ENCODE peak calls at places on chromosomes 3 and 15, in seven cellular contexts. X, L, B, N, Z, G and U are unnamed samples.

GRCh38 chr15:62649793-62650420 is 392.6 kb upstream of the TPM1 start:
- DNase-seq in B (peak; percentile 58), Z (no peak), X (no peak), N (no peak), L (no peak), G (peak; percentile 49), U (no peak)

GRCh38 chr3:18216996-18217395 is 208.1 kb downstream of the SATB1 start:
- DNase-seq in X (no peak), B (no peak), G (no peak), L (no peak), N (no peak), Z (no peak), U (no peak)

GRCh38 chr15:80010131-80010673 is 39.2 kb upstream of the BCL2A1 start:
- DNase-seq in G (no peak), B (no peak), N (no peak), X (no peak), Z (no peak), L (peak; percentile 33), U (no peak)

GRCh38 chr3:164194842-164195241 is 883.5 kb downstream of the SI start:
- DNase-seq in G (no peak), L (no peak), Z (no peak), B (no peak), N (no peak), X (no peak), U (no peak)

GRCh38 chr15:51917493-51917892 is 54.1 kb downstream of the LEO1 start:
- DNase-seq in N (no peak), X (no peak), Z (no peak), L (peak; percentile 89), B (peak; percentile 30), G (no peak), U (no peak)

GRCh38 chr3:60431599-60431958 is 819.7 kb downstream of the FHIT start:
- DNase-seq in X (no peak), G (no peak), L (peak; percentile 1), B (peak; percentile 48), Z (no peak), N (no peak), U (no peak)

GRCh38 chr3:43970920-43971319 is 270.8 kb upstream of the TOPAZ1 start:
- DNase-seq in Z (no peak), G (no peak), N (no peak), L (no peak), B (no peak), X (no peak), U (no peak)

GRCh38 chr3:14473411-14473891 is 66.7 kb downstream of the GRIP2 start:
- DNase-seq in N (no peak), G (no peak), Z (no peak), B (no peak), X (peak; percentile 25), L (no peak), U (peak; percentile 30)

GRCh38 chr3:172591876-172592771 is 68.9 kb upstream of the TNFSF10 start:
- DNase-seq in N (no peak), L (no peak), Z (peak; percentile 63), B (peak; percentile 16), G (no peak), X (peak; percentile 43), U (no peak)

GRCh38 chr15:55909036-55909811 is 84.2 kb downstream of the NEDD4 start:
- DNase-seq in X (no peak), Z (no peak), G (no peak), N (no peak), L (peak; percentile 66), B (peak; percentile 70), U (no peak)

GRCh38 chr3:182241196-182241776 is 529.6 kb downstream of the SOX2 start:
- DNase-seq in L (no peak), B (no peak), X (no peak), G (no peak), Z (no peak), N (no peak), U (no peak)
- H3K4me1 ChIP-seq in L (no peaks in the 10 kb centered on the region), B (no peaks in the 10 kb centered on the region), X (no peaks in the 10 kb centered on the region), G (no peaks in the 10 kb centered on the region), Z (no peaks in the 10 kb centered on the region), N (no peaks in the 10 kb centered on the region), U (no peaks in the 10 kb centered on the region)

GRCh38 chr3:102745881-102746280 is 311.1 kb downstream of the ZPLD1 start:
- DNase-seq in G (no peak), Z (no peak), B (no peak), N (no peak), L (peak; percentile 13), X (no peak), U (no peak)
- TF ChIP-seq CTCF in G (peak; percentile 33), Z (no peak), B (no peak), N (no peak), L (peak; percentile 41), X (no peak), U (no peak)

GRCh38 chr3:55481067-55481917 is 5.8 kb downstream of the WNT5A start:
- DNase-seq in Z (no peak), X (no peak), B (peak; percentile 83), G (no peak), N (peak; percentile 28), L (no peak), U (peak; percentile 36)
- H3K4me3 ChIP-seq in Z (no peak overlapping the region), X (peak overlapping the region; percentile 21), B (peak overlapping the region; percentile 89), G (peak overlapping the region; percentile 21), N (peak overlapping the region; percentile 41), L (peak overlapping the region; percentile 26), U (no peak overlapping the region)

GRCh38 chr3:9876991-9877390 is 3.1 kb downstream of the CIDEC start:
- DNase-seq in Z (no peak), G (no peak), B (no peak), N (no peak), X (no peak), L (no peak), U (no peak)
- H3K4me1 ChIP-seq in Z (no peaks in the 10 kb centered on the region), G (no peaks in the 10 kb centered on the region), B (peaks cover 2% of the 10 kb centered on the region), N (peaks cover 5% of the 10 kb centered on the region), X (peaks cover 5% of the 10 kb centered on the region), L (peaks cover 30% of the 10 kb centered on the region), U (no peaks in the 10 kb centered on the region)